ENCODE peak calls at places on chromosomes 1 and 21, in seven cellular contexts. Q is naive thymus-derived CD4-positive, alpha-beta T cell; T is IMR-90; G is HCT116; N is CD8-positive, alpha-beta T cell; F is left lung; V is heart right ventricle. S is an unnamed sample.

GRCh38 chr1:183877321-183877720 is 72.4 kb downstream of the RGL1 start:
- DNase-seq in Q (no peak), T (peak; percentile 31), G (no peak), N (no peak), F (no peak), V (peak; percentile 43), S (peak; percentile 12)

GRCh38 chr1:21919520-21919919 is 17.6 kb downstream of the HSPG2 start:
- DNase-seq in Q (no peak), T (peak; percentile 86), G (no peak), N (no peak), F (no peak), V (no peak), S (no peak)

GRCh38 chr1:199422206-199422605 is 605.3 kb upstream of the NR5A2 start:
- DNase-seq in Q (no peak), T (peak; percentile 55), G (peak; percentile 40), N (no peak), F (no peak), V (no peak), S (no peak)

GRCh38 chr1:235714205-235714897 is 64.8 kb upstream of the GNG4 start:
- DNase-seq in Q (no peak), T (no peak), G (no peak), N (no peak), F (no peak), V (no peak), S (no peak)

GRCh38 chr1:227941509-227942020 is 6.2 kb downstream of the WNT9A start:
- DNase-seq in Q (no peak), T (no peak), G (no peak), N (no peak), F (peak; percentile 74), V (no peak), S (no peak)

GRCh38 chr1:240803151-240803550 is 191.2 kb upstream of the GREM2 start:
- DNase-seq in Q (no peak), T (peak; percentile 79), G (no peak), N (no peak), F (no peak), V (no peak), S (no peak)

GRCh38 chr1:95384570-95384969 is 150.6 kb downstream of the RWDD3 start:
- DNase-seq in Q (no peak), T (peak; percentile 1), G (no peak), N (no peak), F (no peak), V (peak; percentile 21), S (peak; percentile 15)

GRCh38 chr1:222844108-222844779 is 29.4 kb downstream of the DISP1 start:
- DNase-seq in Q (no peak), T (no peak), G (no peak), N (no peak), F (no peak), V (no peak), S (no peak)

GRCh38 chr1:189596197-189596596 is 881.5 kb downstream of the BRINP3 start:
- DNase-seq in Q (no peak), T (peak; percentile 2), G (no peak), N (no peak), F (no peak), V (no peak), S (no peak)

GRCh38 chr1:210362526-210362925 is 33.8 kb downstream of the HHAT start:
- DNase-seq in Q (no peak), T (peak; percentile 61), G (no peak), N (no peak), F (no peak), V (no peak), S (no peak)

GRCh38 chr1:29894311-29894710 is 658.0 kb downstream of the PTPRU start:
- DNase-seq in Q (no peak), T (no peak), G (no peak), N (no peak), F (no peak), V (no peak), S (no peak)

GRCh38 chr1:84853743-84854721 is 39.0 kb downstream of the LPAR3 start:
- DNase-seq in Q (peak; percentile 39), T (peak; percentile 85), G (peak; percentile 56), N (no peak), F (no peak), V (no peak), S (no peak)

GRCh38 chr1:59502009-59502691 is 205.3 kb downstream of the FGGY start:
- DNase-seq in Q (no peak), T (no peak), G (no peak), N (no peak), F (no peak), V (no peak), S (no peak)

GRCh38 chr1:230185076-230186001 is 118.3 kb downstream of the GALNT2 start:
- DNase-seq in Q (no peak), T (no peak), G (no peak), N (no peak), F (no peak), V (no peak), S (no peak)

GRCh38 chr1:203328714-203329122 is 22.2 kb downstream of the FMOD start:
- DNase-seq in Q (no peak), T (no peak), G (no peak), N (no peak), F (no peak), V (no peak), S (peak; percentile 80)

GRCh38 chr1:64470670-64471217 is 815 bp downstream of the CACHD1 start:
- DNase-seq in Q (no peak), T (no peak), G (no peak), N (no peak), F (peak; percentile 87), V (peak; percentile 39), S (peak; percentile 56)

GRCh38 chr1:205294175-205294913 is 27.2 kb downstream of the NUAK2 start:
- DNase-seq in Q (no peak), T (peak; percentile 99), G (no peak), N (no peak), F (no peak), V (no peak), S (peak; percentile 79)

GRCh38 chr1:234608720-234609527 is 1.1 kb downstream of the IRF2BP2 start:
- DNase-seq in Q (peak; percentile 77), T (no peak), G (no peak), N (peak; percentile 55), F (peak; percentile 92), V (peak; percentile 62), S (peak; percentile 54)

GRCh38 chr1:219639843-219640606 is 27.1 kb upstream of the ZC3H11B start:
- DNase-seq in Q (no peak), T (peak; percentile 0), G (no peak), N (no peak), F (no peak), V (no peak), S (no peak)

GRCh38 chr1:7704214-7705047 is 66.7 kb upstream of the VAMP3 start:
- DNase-seq in Q (peak; percentile 90), T (peak; percentile 78), G (peak; percentile 77), N (peak; percentile 82), F (peak; percentile 96), V (peak; percentile 95), S (peak; percentile 96)

GRCh38 chr1:54499097-54500029 is 48.7 kb upstream of the ACOT11 start:
- DNase-seq in Q (peak; percentile 44), T (peak; percentile 36), G (no peak), N (no peak), F (no peak), V (no peak), S (no peak)
- H3K4me3 ChIP-seq in Q (peak overlapping the region; percentile 48), T (peak overlapping the region; percentile 11), G (peak overlapping the region; percentile 56), N (peak overlapping the region; percentile 43), F (peak overlapping the region; percentile 16), V (peak overlapping the region; percentile 52), S (no peak overlapping the region)

GRCh38 chr21:37422382-37422781 is 55.8 kb downstream of the DYRK1A start:
- DNase-seq in Q (no peak), T (no peak), G (no peak), N (no peak), F (no peak), V (no peak), S (no peak)
- H3K4me1 ChIP-seq in Q (peaks cover 29% of the 10 kb centered on the region), T (peaks cover 4% of the 10 kb centered on the region), G (no peaks in the 10 kb centered on the region), N (peaks cover 20% of the 10 kb centered on the region), F (peaks cover 32% of the 10 kb centered on the region), V (peaks cover 86% of the 10 kb centered on the region), S (peaks cover 7% of the 10 kb centered on the region)

GRCh38 chr1:90963651-90964050 is 58.2 kb downstream of the ZNF644 start:
- DNase-seq in Q (no peak), T (peak; percentile 46), G (no peak), N (no peak), F (no peak), V (no peak), S (no peak)
- H3K4me3 ChIP-seq in Q (no peak overlapping the region), T (no peak overlapping the region), G (no peak overlapping the region), N (no peak overlapping the region), F (no peak overlapping the region), V (no peak overlapping the region), S (no peak overlapping the region)

GRCh38 chr1:39882152-39882551 is 1.2 kb downstream of the TRIT1 start:
- DNase-seq in Q (no peak), T (no peak), G (no peak), N (no peak), F (no peak), V (no peak), S (no peak)

GRCh38 chr1:39877231-39877778 is 6.0 kb downstream of the TRIT1 start:
- DNase-seq in Q (no peak), T (no peak), G (no peak), N (no peak), F (no peak), V (no peak), S (no peak)

GRCh38 chr1:39872698-39873097 is 10.6 kb downstream of the TRIT1 start:
- DNase-seq in Q (peak; percentile 7), T (no peak), G (no peak), N (no peak), F (no peak), V (no peak), S (no peak)

GRCh38 chr1:39876136-39876535 is 7.2 kb downstream of the TRIT1 start:
- DNase-seq in Q (no peak), T (no peak), G (no peak), N (no peak), F (no peak), V (no peak), S (no peak)

DNA sequence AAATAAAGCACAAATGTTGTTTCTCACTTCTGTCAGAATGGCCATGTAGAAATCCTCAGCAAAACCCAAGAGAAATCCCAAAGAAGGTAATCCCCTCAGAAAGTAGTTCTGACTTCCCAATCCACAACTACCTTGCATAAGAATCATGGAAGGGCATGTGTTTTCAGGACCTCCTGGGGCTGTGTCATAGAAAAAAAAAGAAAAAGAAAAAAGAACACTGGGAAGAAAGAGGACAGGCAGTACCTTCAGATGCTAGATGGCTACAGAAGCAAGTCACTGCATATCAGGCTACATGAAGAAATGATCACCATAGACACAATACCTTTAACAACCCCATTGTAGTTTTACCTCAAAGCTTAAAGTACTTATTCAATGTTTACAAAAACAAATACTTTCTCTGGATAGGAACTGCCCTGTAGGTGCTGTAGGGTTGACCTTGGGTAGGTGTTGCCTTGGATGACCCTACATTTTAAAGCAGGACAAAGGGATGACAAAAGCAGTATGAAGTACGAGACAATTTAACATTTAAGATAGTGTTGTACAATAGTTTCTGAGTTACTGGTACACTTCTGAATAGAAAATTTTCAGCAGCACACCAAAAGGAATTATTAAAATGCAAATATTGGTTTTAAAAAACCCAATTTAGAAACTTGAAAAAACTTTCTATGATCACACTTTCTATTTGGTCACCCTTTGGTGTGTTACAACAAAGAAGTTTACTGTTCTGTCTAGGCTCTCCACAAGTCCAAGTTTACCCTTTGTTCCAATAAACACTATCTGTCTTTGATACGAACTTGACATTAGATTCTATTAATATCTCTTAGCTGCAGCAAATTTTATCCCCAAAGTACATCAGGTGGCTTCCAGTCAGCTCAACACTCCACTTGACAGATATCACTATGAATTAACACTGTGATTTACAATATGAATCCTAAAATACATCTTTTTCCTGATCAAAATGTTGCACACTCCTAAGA is 5.0 kb downstream of the TRIT1 start:
- DNase-seq in Q (no peak), T (no peak), G (no peak), N (no peak), F (no peak), V (no peak), S (no peak)
- H3K4me1 ChIP-seq in Q (peaks cover 9% of the 10 kb centered on the region), T (peaks cover 5% of the 10 kb centered on the region), G (peaks cover 4% of the 10 kb centered on the region), N (peaks cover 22% of the 10 kb centered on the region), F (peaks cover 59% of the 10 kb centered on the region), V (peaks cover 69% of the 10 kb centered on the region), S (peaks cover 29% of the 10 kb centered on the region)

GRCh38 chr1:160374291-160374690 is 7.4 kb downstream of the NHLH1 start:
- DNase-seq in Q (no peak), T (no peak), G (no peak), N (no peak), F (no peak), V (no peak), S (no peak)
- H3K4me3 ChIP-seq in Q (no peak overlapping the region), T (no peak overlapping the region), G (no peak overlapping the region), N (no peak overlapping the region), F (no peak overlapping the region), V (no peak overlapping the region), S (no peak overlapping the region)